ENCODE peak calls at places on chromosomes 5 and 9, in ten cellular contexts. T, I, M, X, R, C, A, O, S and Z are unnamed samples.

GRCh38 chr5:76210946-76211345 is 127.8 kb downstream of the SV2C start:
- DNase-seq in T (no peak), I (no peak), M (no peak), X (no peak), R (no peak), C (no peak), A (no peak), O (no peak), S (no peak), Z (no peak)

GRCh38 chr5:80591352-80591751 is 21.3 kb upstream of the ANKRD34B start:
- DNase-seq in T (no peak), I (no peak), M (no peak), X (peak), R (no peak), C (peak), A (no peak), O (no peak), S (no peak), Z (no peak)

GRCh38 chr5:152608514-152608913 is 203.4 kb upstream of the NMUR2 start:
- DNase-seq in T (no peak), I (no peak), M (no peak), X (no peak), R (no peak), C (no peak), A (no peak), O (no peak), S (no peak), Z (no peak)

GRCh38 chr5:177131711-177132503 is 1.7 kb upstream of the NSD1 start:
- DNase-seq in T (no peak), I (no peak), M (no peak), X (no peak), R (no peak), C (no peak), A (peak), O (no peak), S (no peak), Z (no peak)

GRCh38 chr5:36398137-36398536 is 96.4 kb upstream of the RANBP3L start:
- DNase-seq in T (no peak), I (peak), M (no peak), X (peak), R (no peak), C (no peak), A (no peak), O (peak), S (no peak), Z (peak)

GRCh38 chr9:81526587-81526986 is 162.8 kb downstream of the TLE1 start:
- DNase-seq in T (no peak), I (no peak), M (no peak), X (peak), R (no peak), C (no peak), A (no peak), O (peak), S (no peak), Z (no peak)

GRCh38 chr9:94554439-94555331 is at the start of gene PCAT7:
- DNase-seq in T (peak), I (peak), M (no peak), X (peak), R (peak), C (no peak), A (peak), O (no peak), S (peak), Z (peak)

GRCh38 chr9:95854386-95855015 is 21.0 kb upstream of the ERCC6L2 start:
- DNase-seq in T (no peak), I (peak), M (no peak), X (peak), R (no peak), C (no peak), A (no peak), O (peak), S (no peak), Z (no peak)

GRCh38 chr9:93436218-93436617 is 15.3 kb upstream of the FAM120A start:
- DNase-seq in T (no peak), I (no peak), M (no peak), X (no peak), R (no peak), C (no peak), A (no peak), O (no peak), S (no peak), Z (no peak)

GRCh38 chr5:119368238-119368630 is 12.4 kb downstream of the TNFAIP8 start:
- DNase-seq in T (no peak), I (no peak), M (peak), X (no peak), R (no peak), C (no peak), A (no peak), O (no peak), S (no peak), Z (no peak)

GRCh38 chr5:75021800-75022199 is 30.6 kb downstream of the GCNT4 start:
- DNase-seq in T (no peak), I (no peak), M (no peak), X (no peak), R (no peak), C (no peak), A (no peak), O (no peak), S (no peak), Z (no peak)

GRCh38 chr9:68793605-68794343 is 88.7 kb downstream of the PIP5K1B start:
- DNase-seq in T (no peak), I (no peak), M (no peak), X (no peak), R (no peak), C (no peak), A (no peak), O (no peak), S (no peak), Z (no peak)

GRCh38 chr9:116124472-116125040 is 29.0 kb upstream of the PAPPA start:
- DNase-seq in T (no peak), I (no peak), M (no peak), X (peak), R (no peak), C (no peak), A (no peak), O (peak), S (no peak), Z (no peak)